ENCODE peak calls at places on chromosomes 1 and 21, in five cellular contexts. One of them, this sample, is unnamed.

GRCh38 chr1:5847013-5847654 is 145.1 kb downstream of the NPHP4 start:
- DNase-seq in IMR-90: peak
- DNase-seq in A549: no peak
- DNase-seq in K562: peak
- DNase-seq in GM12878: no peak
- DNase-seq in this sample: peak

GRCh38 chr1:23216771-23217420 is 406 bp downstream of the HTR1D start:
- DNase-seq in IMR-90: no peak
- DNase-seq in A549: no peak
- DNase-seq in K562: peak
- DNase-seq in GM12878: no peak
- DNase-seq in this sample: peak

GRCh38 chr1:200877839-200878551 is 5.2 kb downstream of the GPR25 start:
- DNase-seq in IMR-90: no peak
- DNase-seq in A549: no peak
- DNase-seq in K562: no peak
- DNase-seq in GM12878: peak
- DNase-seq in this sample: no peak

GRCh38 chr21:44870748-44871495 is 2.6 kb downstream of the PTTG1IP start:
- DNase-seq in IMR-90: no peak
- DNase-seq in A549: no peak
- DNase-seq in K562: no peak
- DNase-seq in GM12878: no peak
- DNase-seq in this sample: no peak

GRCh38 chr1:94304553-94304952 is 67.2 kb upstream of the ARHGAP29 start:
- DNase-seq in IMR-90: no peak
- DNase-seq in A549: no peak
- DNase-seq in K562: no peak
- DNase-seq in GM12878: no peak
- DNase-seq in this sample: no peak

GRCh38 chr1:100038401-100039306 is 68.9 kb downstream of the SLC35A3 start:
- DNase-seq in IMR-90: peak
- DNase-seq in A549: no peak
- DNase-seq in K562: peak
- DNase-seq in GM12878: no peak
- DNase-seq in this sample: peak

GRCh38 chr1:215992620-215993019 is 425.5 kb downstream of the KCTD3 start:
- DNase-seq in IMR-90: peak
- DNase-seq in A549: peak
- DNase-seq in K562: no peak
- DNase-seq in GM12878: no peak
- DNase-seq in this sample: peak

GRCh38 chr1:185719021-185719420 is 15.2 kb upstream of the HMCN1 start:
- DNase-seq in IMR-90: peak
- DNase-seq in A549: no peak
- DNase-seq in K562: no peak
- DNase-seq in GM12878: no peak
- DNase-seq in this sample: peak

GRCh38 chr21:44892095-44892494 is 18.6 kb upstream of the PTTG1IP start:
- DNase-seq in IMR-90: no peak
- DNase-seq in A549: no peak
- DNase-seq in K562: no peak
- DNase-seq in GM12878: no peak
- DNase-seq in this sample: no peak

GRCh38 chr1:24133819-24134218 is 9.1 kb downstream of the IL22RA1 start:
- DNase-seq in IMR-90: no peak
- DNase-seq in A549: no peak
- DNase-seq in K562: no peak
- DNase-seq in GM12878: no peak
- DNase-seq in this sample: no peak

GRCh38 chr1:202107321-202107761 is 15.4 kb upstream of the GPR37L1 start:
- DNase-seq in IMR-90: no peak
- DNase-seq in A549: no peak
- DNase-seq in K562: no peak
- DNase-seq in GM12878: no peak
- DNase-seq in this sample: no peak

GRCh38 chr1:8629241-8630091 is 188.0 kb downstream of the RERE start:
- DNase-seq in IMR-90: peak
- DNase-seq in A549: no peak
- DNase-seq in K562: no peak
- DNase-seq in GM12878: peak
- DNase-seq in this sample: peak

GRCh38 chr1:51661081-51661518 is 44.2 kb downstream of the OSBPL9 start:
- DNase-seq in IMR-90: peak
- DNase-seq in A549: peak
- DNase-seq in K562: no peak
- DNase-seq in GM12878: no peak
- DNase-seq in this sample: no peak

GRCh38 chr1:150578278-150579109 is 916 bp downstream of the MCL1 start:
- DNase-seq in IMR-90: peak
- DNase-seq in A549: no peak
- DNase-seq in K562: no peak
- DNase-seq in GM12878: no peak
- DNase-seq in this sample: peak

GRCh38 chr1:30991852-30992606 is 73.5 kb downstream of the PUM1 start:
- DNase-seq in IMR-90: peak
- DNase-seq in A549: no peak
- DNase-seq in K562: no peak
- DNase-seq in GM12878: no peak
- DNase-seq in this sample: no peak

GRCh38 chr21:45923146-45923545 is 58.4 kb upstream of the COL6A1 start:
- DNase-seq in IMR-90: peak
- DNase-seq in A549: peak
- DNase-seq in K562: peak
- DNase-seq in GM12878: no peak
- DNase-seq in this sample: peak

GRCh38 chr1:111750856-111751255 is 4.8 kb upstream of the DDX20 start:
- DNase-seq in IMR-90: no peak
- DNase-seq in A549: no peak
- DNase-seq in K562: no peak
- DNase-seq in GM12878: no peak
- DNase-seq in this sample: no peak

GRCh38 chr1:244011796-244012195 is 39.3 kb upstream of the ZBTB18 start:
- DNase-seq in IMR-90: no peak
- DNase-seq in A549: no peak
- DNase-seq in K562: no peak
- DNase-seq in GM12878: no peak
- DNase-seq in this sample: no peak

GRCh38 chr1:13590486-13590885 is 6.9 kb downstream of the PDPN start:
- DNase-seq in IMR-90: no peak
- DNase-seq in A549: no peak
- DNase-seq in K562: no peak
- DNase-seq in GM12878: no peak
- DNase-seq in this sample: no peak

GRCh38 chr21:33441489-33442477 is 38.0 kb downstream of the TMEM50B start:
- DNase-seq in IMR-90: peak
- DNase-seq in A549: peak
- DNase-seq in K562: no peak
- DNase-seq in GM12878: peak
- DNase-seq in this sample: no peak

GRCh38 chr1:107789817-107790609 is 175.0 kb downstream of the VAV3 start:
- DNase-seq in IMR-90: no peak
- DNase-seq in A549: no peak
- DNase-seq in K562: no peak
- DNase-seq in GM12878: no peak
- DNase-seq in this sample: no peak

GRCh38 chr1:169796411-169796810 is 1.7 kb upstream of the METTL18 start:
- DNase-seq in IMR-90: no peak
- DNase-seq in A549: no peak
- DNase-seq in K562: no peak
- DNase-seq in GM12878: no peak
- DNase-seq in this sample: no peak

GRCh38 chr1:241717975-241718374 is 65.9 kb downstream of the WDR64 start:
- DNase-seq in IMR-90: no peak
- DNase-seq in A549: no peak
- DNase-seq in K562: no peak
- DNase-seq in GM12878: no peak
- DNase-seq in this sample: no peak

GRCh38 chr1:241714321-241715218 is 62.5 kb downstream of the WDR64 start:
- DNase-seq in IMR-90: no peak
- DNase-seq in A549: no peak
- DNase-seq in K562: no peak
- DNase-seq in GM12878: no peak
- DNase-seq in this sample: peak

GRCh38 chr1:241715956-241716355 is 63.9 kb downstream of the WDR64 start:
- DNase-seq in IMR-90: no peak
- DNase-seq in A549: no peak
- DNase-seq in K562: no peak
- DNase-seq in GM12878: no peak
- DNase-seq in this sample: no peak

GRCh38 chr1:241715435-241715834 is 63.4 kb downstream of the WDR64 start:
- DNase-seq in IMR-90: no peak
- DNase-seq in A549: no peak
- DNase-seq in K562: no peak
- DNase-seq in GM12878: no peak
- DNase-seq in this sample: no peak

DNA sequence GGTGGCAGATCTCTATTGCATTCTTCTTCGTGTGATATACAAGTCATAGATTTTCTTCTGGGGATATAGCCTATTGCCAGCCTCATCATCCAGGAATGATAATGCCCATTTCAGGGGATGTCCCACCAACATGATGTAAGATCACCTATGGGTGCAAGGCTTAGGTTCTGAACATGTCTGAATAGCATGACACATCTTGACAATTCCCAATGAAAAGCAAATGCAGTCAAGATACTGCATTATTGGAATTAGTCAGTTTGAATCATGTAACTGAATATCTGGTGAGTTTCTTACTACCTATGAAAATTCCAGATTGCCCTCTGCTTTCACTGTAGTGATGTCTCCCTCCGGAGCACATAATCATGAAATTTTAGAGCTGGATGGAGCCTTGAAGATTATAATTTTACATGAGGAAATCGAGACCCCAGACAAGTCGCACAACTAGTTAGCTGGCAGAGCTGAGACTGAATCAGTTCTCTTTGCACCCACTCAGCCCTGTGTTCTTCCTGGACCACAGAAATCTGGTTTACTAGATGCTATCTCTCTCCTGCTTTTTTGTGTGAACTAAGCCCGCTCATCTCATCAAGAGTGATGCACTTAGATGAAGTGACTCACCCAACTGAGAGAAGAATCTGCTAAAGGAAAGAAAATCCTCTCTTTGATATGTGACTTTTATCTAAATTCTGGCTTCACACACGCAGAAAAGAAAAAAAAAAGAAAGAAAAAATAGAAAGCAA is 65.0 kb downstream of the WDR64 start:
- DNase-seq in IMR-90: no peak
- DNase-seq in A549: no peak
- DNase-seq in K562: no peak
- DNase-seq in GM12878: no peak
- DNase-seq in this sample: no peak
- TF ChIP-seq BHLHE40 in IMR-90: no peak
- TF ChIP-seq BHLHE40 in A549: no peak
- TF ChIP-seq BHLHE40 in K562: no peak
- TF ChIP-seq BHLHE40 in GM12878: no peak
- TF ChIP-seq BHLHE40 in this sample: no peak

GRCh38 chr1:50271968-50272578 is 151.2 kb downstream of the DMRTA2 start:
- DNase-seq in IMR-90: no peak
- DNase-seq in A549: peak
- DNase-seq in K562: peak
- DNase-seq in GM12878: no peak
- DNase-seq in this sample: peak
- TF ChIP-seq BHLHE40 in IMR-90: no peak
- TF ChIP-seq BHLHE40 in A549: no peak
- TF ChIP-seq BHLHE40 in K562: no peak
- TF ChIP-seq BHLHE40 in GM12878: no peak
- TF ChIP-seq BHLHE40 in this sample: no peak

GRCh38 chr1:44724408-44725308 is 6.3 kb downstream of the RNU5D-1 start:
- DNase-seq in IMR-90: no peak
- DNase-seq in A549: no peak
- DNase-seq in K562: no peak
- DNase-seq in GM12878: no peak
- DNase-seq in this sample: no peak
- TF ChIP-seq BHLHE40 in IMR-90: no peak
- TF ChIP-seq BHLHE40 in A549: no peak
- TF ChIP-seq BHLHE40 in K562: no peak
- TF ChIP-seq BHLHE40 in GM12878: no peak
- TF ChIP-seq BHLHE40 in this sample: no peak

GRCh38 chr1:12057940-12058687 is 5.0 kb upstream of the TNFRSF8 start:
- DNase-seq in IMR-90: no peak
- DNase-seq in A549: no peak
- DNase-seq in K562: no peak
- DNase-seq in GM12878: no peak
- DNase-seq in this sample: no peak
- TF ChIP-seq BHLHE40 in IMR-90: no peak
- TF ChIP-seq BHLHE40 in A549: no peak
- TF ChIP-seq BHLHE40 in K562: no peak
- TF ChIP-seq BHLHE40 in GM12878: no peak
- TF ChIP-seq BHLHE40 in this sample: no peak

GRCh38 chr1:224852901-224853568 is 76.4 kb upstream of the DNAH14 start:
- DNase-seq in IMR-90: peak
- DNase-seq in A549: peak
- DNase-seq in K562: peak
- DNase-seq in GM12878: peak
- DNase-seq in this sample: peak
- TF ChIP-seq BHLHE40 in IMR-90: no peak
- TF ChIP-seq BHLHE40 in A549: no peak
- TF ChIP-seq BHLHE40 in K562: no peak
- TF ChIP-seq BHLHE40 in GM12878: no peak
- TF ChIP-seq BHLHE40 in this sample: no peak

GRCh38 chr1:53336146-53336545 is 8.3 kb upstream of the LRP8 start:
- DNase-seq in IMR-90: no peak
- DNase-seq in A549: no peak
- DNase-seq in K562: no peak
- DNase-seq in GM12878: no peak
- DNase-seq in this sample: no peak
- TF ChIP-seq BHLHE40 in IMR-90: no peak
- TF ChIP-seq BHLHE40 in A549: no peak
- TF ChIP-seq BHLHE40 in K562: no peak
- TF ChIP-seq BHLHE40 in GM12878: no peak
- TF ChIP-seq BHLHE40 in this sample: no peak

DNA sequence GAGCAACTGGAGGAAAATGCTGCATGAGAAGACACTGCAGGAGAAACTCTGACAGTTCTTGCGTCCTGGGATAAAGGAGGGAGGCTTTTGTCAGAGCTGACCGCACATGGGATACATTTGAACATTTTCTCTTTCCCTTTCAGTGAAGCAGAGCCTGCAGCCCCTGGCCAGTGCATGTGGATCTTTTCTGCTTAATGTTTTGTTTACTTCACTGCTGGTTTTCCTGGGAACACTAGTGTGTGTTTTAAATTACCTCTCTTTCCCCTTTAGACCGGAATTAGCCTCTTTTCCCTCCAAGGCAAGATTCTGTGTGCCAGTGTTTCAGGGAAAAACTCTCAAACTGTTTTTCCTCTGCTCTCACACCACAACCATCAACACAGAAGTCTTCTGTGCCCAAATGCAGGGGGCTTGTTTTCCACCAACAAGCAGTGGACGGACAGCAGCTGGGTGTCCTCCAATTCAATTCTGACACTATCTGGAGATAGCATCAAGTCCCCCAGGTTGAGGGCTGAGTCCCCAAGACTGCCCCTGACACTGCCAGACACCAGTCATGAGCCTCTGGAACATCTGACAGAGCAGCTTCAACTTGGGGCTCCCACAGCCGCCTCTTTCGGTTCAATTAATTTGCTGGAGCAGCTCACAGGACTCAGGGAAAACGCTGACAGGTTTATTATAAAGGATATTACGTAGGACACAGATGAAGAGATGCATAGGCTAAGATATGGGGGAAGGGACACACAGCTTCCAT is 136.2 kb downstream of the RHOU start:
- DNase-seq in IMR-90: no peak
- DNase-seq in A549: no peak
- DNase-seq in K562: no peak
- DNase-seq in GM12878: no peak
- DNase-seq in this sample: no peak
- TF ChIP-seq BHLHE40 in IMR-90: no peak
- TF ChIP-seq BHLHE40 in A549: no peak
- TF ChIP-seq BHLHE40 in K562: no peak
- TF ChIP-seq BHLHE40 in GM12878: no peak
- TF ChIP-seq BHLHE40 in this sample: no peak

This sample was measured in HEK293T.